ENCODE peak calls at places on chromosomes 12 and 14, in ten cellular contexts. P is body of pancreas, A is K562, J is Peyer's patch, K is gastrocnemius medialis, I is ovary, E is stomach, X is HCT116, V is A549, M is IMR-90. F is an unnamed sample.

GRCh38 chr12:95881331-95881955 is 22.7 kb downstream of the SNRPF start:
- DNase-seq in P (no peak), A (no peak), J (no peak), K (no peak), I (no peak), E (no peak), X (no peak), V (no peak), M (peak; percentile 67), F (no peak)

GRCh38 chr14:23571701-23572523 is 4.3 kb upstream of the AP1G2 start:
- DNase-seq in P (no peak), A (no peak), J (no peak), K (no peak), I (no peak), E (no peak), X (no peak), V (no peak), M (no peak), F (no peak)

GRCh38 chr12:121144416-121144914 is 11.8 kb downstream of the P2RX7 start:
- DNase-seq in P (no peak), A (no peak), J (no peak), K (no peak), I (no peak), E (no peak), X (no peak), V (peak; percentile 29), M (peak; percentile 46), F (no peak)

GRCh38 chr12:6084969-6085450 is 39.5 kb downstream of the VWF start:
- DNase-seq in P (no peak), A (no peak), J (no peak), K (no peak), I (no peak), E (no peak), X (no peak), V (no peak), M (no peak), F (no peak)

GRCh38 chr14:87840906-87841305 is 152.1 kb downstream of the GALC start:
- DNase-seq in P (no peak), A (no peak), J (no peak), K (no peak), I (no peak), E (no peak), X (no peak), V (no peak), M (no peak), F (no peak)

GRCh38 chr12:86275356-86275755 is 19.2 kb upstream of the MGAT4C start:
- DNase-seq in P (no peak), A (no peak), J (no peak), K (no peak), I (no peak), E (no peak), X (no peak), V (no peak), M (no peak), F (no peak)

GRCh38 chr12:96131230-96131788 is 62.9 kb upstream of the ELK3 start:
- DNase-seq in P (peak; percentile 16), A (no peak), J (no peak), K (no peak), I (no peak), E (no peak), X (no peak), V (no peak), M (no peak), F (no peak)

GRCh38 chr14:87993485-87993809 is 465 bp upstream of the GALC start:
- DNase-seq in P (no peak), A (no peak), J (no peak), K (no peak), I (no peak), E (no peak), X (no peak), V (no peak), M (no peak), F (no peak)

GRCh38 chr14:103121846-103122577 is 1.2 kb upstream of the TNFAIP2 start:
- DNase-seq in P (peak; percentile 92), A (peak; percentile 62), J (peak; percentile 83), K (no peak), I (peak; percentile 92), E (peak; percentile 81), X (no peak), V (peak; percentile 98), M (peak; percentile 53), F (peak; percentile 72)

GRCh38 chr12:12788675-12789368 is 3.4 kb downstream of the APOLD1 start:
- DNase-seq in P (peak; percentile 74), A (peak; percentile 49), J (peak; percentile 92), K (peak; percentile 35), I (peak; percentile 74), E (peak; percentile 70), X (peak; percentile 78), V (peak; percentile 89), M (peak; percentile 82), F (peak; percentile 78)

GRCh38 chr12:50275545-50275944 is 7.8 kb downstream of the LIMA1 start:
- DNase-seq in P (peak; percentile 20), A (no peak), J (peak; percentile 83), K (no peak), I (no peak), E (peak; percentile 59), X (no peak), V (no peak), M (no peak), F (no peak)

DNA sequence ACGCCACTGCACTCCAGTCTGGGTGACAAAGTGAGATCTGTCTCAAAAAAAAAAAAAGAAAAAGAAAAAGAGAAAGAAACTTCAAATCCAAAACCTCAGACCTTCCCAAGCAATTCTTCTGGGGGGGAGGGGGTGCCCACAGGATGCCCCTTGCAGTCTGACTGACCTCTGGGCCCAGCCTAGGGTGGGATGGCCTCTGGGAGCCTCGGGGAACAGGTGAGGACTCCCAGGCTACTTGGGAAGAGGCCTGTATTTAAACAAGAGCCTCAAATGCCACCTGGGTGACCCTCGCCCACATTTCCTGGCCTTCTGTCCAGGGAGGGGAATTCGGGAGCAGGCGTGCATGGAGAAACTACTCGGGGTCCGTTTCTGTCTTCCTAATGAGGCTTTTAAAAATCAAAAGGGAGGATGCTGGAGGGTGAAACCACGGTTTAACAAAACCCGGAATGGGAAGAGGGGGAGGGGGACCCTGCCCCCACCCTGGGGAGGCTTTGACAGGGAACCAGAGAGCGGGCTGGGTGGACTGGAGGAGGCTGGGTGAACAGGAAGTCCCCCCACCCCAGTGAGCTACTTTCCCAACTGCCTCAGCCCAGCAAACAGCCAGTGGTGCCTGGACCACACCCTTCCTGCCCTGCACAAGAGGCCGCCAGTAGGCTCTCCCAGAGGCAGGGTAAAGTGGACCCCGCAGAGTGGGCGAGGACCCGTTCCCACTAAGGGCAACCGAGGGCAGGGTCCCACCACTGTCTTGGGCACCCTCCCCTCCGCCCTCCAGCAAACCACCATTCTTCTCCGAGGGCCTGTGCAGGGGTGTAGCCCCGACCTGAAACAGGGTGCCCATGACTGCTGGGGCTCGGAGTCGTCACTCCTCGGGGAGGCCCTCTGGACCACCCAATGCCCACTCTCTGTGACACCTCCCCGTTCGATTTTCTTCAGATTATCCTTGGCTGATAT is 1.5 kb upstream of the FBRSL1 start:
- DNase-seq in P (no peak), A (no peak), J (peak; percentile 82), K (no peak), I (no peak), E (no peak), X (no peak), V (no peak), M (no peak), F (no peak)
- TF ChIP-seq POLR2A in P (no peak), A (no peak), J (no peak), K (no peak), I (no peak), E (no peak), X (no peak), V (no peak), M (no peak), F (no peak)

DNA sequence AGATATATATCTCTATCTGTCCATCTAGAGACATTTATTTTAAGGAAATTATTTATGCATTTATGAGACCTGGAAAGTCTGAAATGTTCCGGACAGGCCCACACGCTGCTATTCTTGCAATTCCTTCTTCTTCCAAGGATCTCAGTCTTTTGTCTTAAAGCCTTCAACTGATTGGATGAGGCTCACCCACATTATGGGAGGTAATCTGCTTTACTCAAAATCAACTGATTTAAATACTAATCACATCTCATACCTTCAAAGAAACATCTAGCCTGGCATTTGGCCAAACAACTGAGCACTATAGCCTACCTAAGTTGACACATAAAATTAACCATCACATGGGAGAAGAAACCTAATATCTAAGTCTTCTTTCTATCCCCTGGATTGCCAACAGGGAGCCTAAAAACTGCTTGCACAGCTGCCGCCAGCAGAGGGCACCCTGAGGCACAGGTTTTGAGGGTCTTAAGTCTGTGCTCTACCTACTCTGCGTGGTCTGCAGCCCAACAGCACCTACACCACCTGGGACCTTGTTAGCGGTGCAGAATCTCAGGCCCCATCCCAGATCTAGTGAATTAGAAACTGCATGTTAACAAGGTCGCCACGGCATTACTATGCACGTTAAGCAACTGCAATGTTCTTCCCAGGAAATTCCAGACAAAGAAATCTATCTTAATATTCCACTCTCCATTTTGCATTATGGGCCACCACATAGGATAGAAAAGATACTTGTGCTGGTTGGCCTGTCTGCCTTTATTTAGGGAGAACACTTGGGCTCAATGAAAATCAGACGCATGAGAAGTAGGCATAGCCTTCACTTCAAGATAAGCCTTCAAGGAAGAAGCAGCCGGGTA is 249.7 kb downstream of the FOXG1 start:
- DNase-seq in P (peak; percentile 35), A (peak; percentile 7), J (no peak), K (no peak), I (peak; percentile 22), E (no peak), X (no peak), V (peak; percentile 53), M (peak; percentile 51), F (peak; percentile 69)
- TF ChIP-seq CTCF in P (no peak), A (peak; percentile 58), J (no peak), K (no peak), I (no peak), E (peak; percentile 26), X (peak; percentile 44), V (peak; percentile 31), M (peak; percentile 74), F (peak; percentile 49)

DNA sequence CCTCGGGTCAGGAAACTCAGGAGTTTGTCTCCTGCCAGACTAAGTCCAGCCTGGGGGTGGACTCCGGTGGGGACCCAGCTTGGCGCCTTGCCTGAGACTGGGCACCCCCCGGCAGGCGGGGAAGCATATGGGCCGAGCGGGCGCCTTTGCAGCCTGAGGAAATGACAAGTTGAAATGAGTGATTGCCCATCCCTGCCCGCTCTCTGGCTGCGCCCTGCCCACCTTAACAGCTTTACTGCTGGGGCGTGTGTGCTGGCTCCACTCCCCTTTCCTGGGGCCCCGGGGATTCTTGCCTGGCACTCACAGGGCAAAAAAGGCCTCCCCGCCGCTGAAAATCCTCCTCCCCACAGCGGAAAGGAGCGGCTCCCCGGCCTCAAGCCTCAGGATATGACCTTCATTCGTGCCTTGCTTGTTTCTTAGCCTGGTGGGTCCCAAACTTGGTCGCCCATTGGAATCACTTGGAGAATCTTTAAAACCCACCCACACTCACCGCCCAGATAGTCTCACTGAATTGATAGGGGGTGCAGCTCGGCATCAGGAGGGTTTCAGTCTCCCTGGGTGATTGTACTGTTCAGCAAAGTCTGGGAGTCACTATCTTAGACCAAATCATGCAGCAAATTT is 1.5 kb downstream of the RFLNA start:
- DNase-seq in P (no peak), A (no peak), J (peak; percentile 78), K (no peak), I (no peak), E (no peak), X (no peak), V (no peak), M (no peak), F (no peak)
- TF ChIP-seq POLR2A in P (no peak), A (no peak), J (peak; percentile 67), K (no peak), I (no peak), E (no peak), X (no peak), V (no peak), M (no peak), F (no peak)

GRCh38 chr12:219891-220352 is 6.0 kb upstream of the SLC6A12 start:
- DNase-seq in P (peak; percentile 89), A (peak; percentile 74), J (peak; percentile 76), K (no peak), I (peak; percentile 31), E (peak; percentile 54), X (peak; percentile 73), V (peak; percentile 88), M (peak; percentile 35), F (peak; percentile 91)
- TF ChIP-seq CTCF in P (peak; percentile 55), A (peak; percentile 85), J (no peak), K (peak; percentile 38), I (no peak), E (peak; percentile 58), X (peak; percentile 94), V (peak; percentile 70), M (peak; percentile 76), F (peak; percentile 84)